ENCODE peak calls at places on chromosome 3, in five cellular contexts. Q is prostate gland; S is activated gamma-delta T cell treated with Interleukin-2 at 50 U/mL for 16 hours; E is CD4-positive, CD25-positive, alpha-beta regulatory T cell; W is foreskin fibroblast. J is an unnamed sample.

GRCh38 chr3:111761309-111761795 is 97.7 kb upstream of the PHLDB2 start:
- DNase-seq in Q (no peak), S (no peak), E (no peak), W (peak), J (no peak)

GRCh38 chr3:66224220-66224619 is 3.4 kb downstream of the SLC25A26 start:
- DNase-seq in Q (no peak), S (no peak), E (no peak), W (no peak), J (no peak)

GRCh38 chr3:143090486-143090885 is 29.1 kb upstream of the CHST2 start:
- DNase-seq in Q (peak), S (no peak), E (no peak), W (no peak), J (no peak)

GRCh38 chr3:36681867-36682266 is 82.5 kb downstream of the DCLK3 start:
- DNase-seq in Q (no peak), S (no peak), E (no peak), W (no peak), J (no peak)

GRCh38 chr3:13135251-13135810 is 62.1 kb upstream of the IQSEC1 start:
- DNase-seq in Q (no peak), S (no peak), E (no peak), W (no peak), J (no peak)

GRCh38 chr3:190166948-190167347 is 46.3 kb upstream of the P3H2 start:
- DNase-seq in Q (no peak), S (no peak), E (no peak), W (no peak), J (no peak)

GRCh38 chr3:107421170-107421792 is 44.0 kb downstream of the CCDC54 start:
- DNase-seq in Q (peak), S (peak), E (peak), W (peak), J (peak)

GRCh38 chr3:50265988-50266387 is 3.0 kb upstream of the SEMA3B start:
- DNase-seq in Q (no peak), S (no peak), E (no peak), W (no peak), J (no peak)

GRCh38 chr3:50243552-50243895 is 7.5 kb downstream of the GNAI2 start:
- DNase-seq in Q (no peak), S (no peak), E (no peak), W (no peak), J (no peak)

GRCh38 chr3:86420990-86421739 is 569.8 kb downstream of the VGLL3 start:
- DNase-seq in Q (no peak), S (no peak), E (no peak), W (no peak), J (no peak)

GRCh38 chr3:131518682-131519081 is 15.9 kb upstream of the MRPL3 start:
- DNase-seq in Q (no peak), S (no peak), E (no peak), W (no peak), J (no peak)

GRCh38 chr3:185852562-185853135 is 27.8 kb upstream of the IGF2BP2 start:
- DNase-seq in Q (no peak), S (no peak), E (no peak), W (no peak), J (no peak)

GRCh38 chr3:23915537-23916108 is 1.2 kb downstream of the NKIRAS1 start:
- DNase-seq in Q (no peak), S (no peak), E (no peak), W (peak), J (no peak)

GRCh38 chr3:185753354-185753753 is 71.5 kb downstream of the IGF2BP2 start:
- DNase-seq in Q (no peak), S (no peak), E (no peak), W (no peak), J (no peak)

GRCh38 chr3:105747621-105748165 is 121.1 kb downstream of the CBLB start:
- DNase-seq in Q (no peak), S (no peak), E (no peak), W (no peak), J (no peak)

GRCh38 chr3:76502076-76502475 is 537.8 kb upstream of the ROBO2 start:
- DNase-seq in Q (no peak), S (no peak), E (no peak), W (no peak), J (no peak)

GRCh38 chr3:101720851-101721649 is 3.4 kb upstream of the CEP97 start:
- DNase-seq in Q (no peak), S (no peak), E (no peak), W (peak), J (no peak)

GRCh38 chr3:116256843-116257485 is 188.3 kb downstream of the LSAMP start:
- DNase-seq in Q (no peak), S (no peak), E (no peak), W (peak), J (no peak)

GRCh38 chr3:2807514-2807913 is 302.7 kb downstream of the IL5RA start:
- DNase-seq in Q (no peak), S (no peak), E (no peak), W (no peak), J (no peak)

GRCh38 chr3:128481438-128481942 is 11.5 kb downstream of the GATA2 start:
- DNase-seq in Q (no peak), S (no peak), E (no peak), W (no peak), J (no peak)

GRCh38 chr3:129567176-129567705 is 24.3 kb downstream of the H1-8 start:
- DNase-seq in Q (no peak), S (no peak), E (no peak), W (no peak), J (no peak)

GRCh38 chr3:112688819-112689218 is 47.9 kb upstream of the CCDC80 start:
- DNase-seq in Q (no peak), S (no peak), E (no peak), W (no peak), J (no peak)

GRCh38 chr3:71102111-71103039 is 481.2 kb downstream of the FOXP1 start:
- DNase-seq in Q (no peak), S (no peak), E (no peak), W (peak), J (no peak)

GRCh38 chr3:29764603-29765254 is 483.9 kb downstream of the RBMS3 start:
- DNase-seq in Q (peak), S (no peak), E (no peak), W (peak), J (no peak)

GRCh38 chr3:37872413-37873160 is 10.9 kb downstream of the CTDSPL start:
- DNase-seq in Q (no peak), S (no peak), E (no peak), W (no peak), J (no peak)

GRCh38 chr3:185537369-185537970 is 14.9 kb downstream of the LIPH start:
- DNase-seq in Q (peak), S (no peak), E (no peak), W (peak), J (no peak)

GRCh38 chr3:116038968-116039950 is 406.0 kb downstream of the LSAMP start:
- DNase-seq in Q (no peak), S (no peak), E (no peak), W (no peak), J (no peak)

GRCh38 chr3:17631617-17632016 is 110.8 kb downstream of the TBC1D5 start:
- DNase-seq in Q (no peak), S (no peak), E (no peak), W (no peak), J (no peak)

GRCh38 chr3:12750223-12750622 is 8.8 kb downstream of the TMEM40 start:
- DNase-seq in Q (peak), S (no peak), E (no peak), W (peak), J (no peak)

GRCh38 chr3:53808496-53808895 is 37.7 kb downstream of the CHDH start:
- DNase-seq in Q (no peak), S (no peak), E (no peak), W (no peak), J (no peak)

GRCh38 chr3:28989646-28990089 is 291.2 kb upstream of the RBMS3 start:
- DNase-seq in Q (no peak), S (no peak), E (no peak), W (peak), J (no peak)

GRCh38 chr3:99641480-99641879 is 3.1 kb downstream of the COL8A1 start:
- DNase-seq in Q (no peak), S (no peak), E (no peak), W (no peak), J (no peak)

GRCh38 chr3:13792512-13793347 is 87.1 kb downstream of the WNT7A start:
- DNase-seq in Q (no peak), S (no peak), E (no peak), W (no peak), J (no peak)

GRCh38 chr3:33146791-33147445 is 33.1 kb downstream of the CRTAP start:
- DNase-seq in Q (no peak), S (no peak), E (no peak), W (peak), J (no peak)

GRCh38 chr3:177448987-177449975 is 252.0 kb upstream of the TBL1XR1 start:
- DNase-seq in Q (no peak), S (peak), E (peak), W (no peak), J (peak)

GRCh38 chr3:66606126-66606525 is 105.3 kb upstream of the LRIG1 start:
- DNase-seq in Q (no peak), S (no peak), E (no peak), W (no peak), J (no peak)

GRCh38 chr3:14879161-14879888 is 60.6 kb downstream of the FGD5 start:
- DNase-seq in Q (no peak), S (peak), E (no peak), W (no peak), J (no peak)

J was measured in CD4-positive, alpha-beta memory T cell.